ENCODE peak calls at places on chromosomes 11 and 22, in four cellular contexts. F is omental fat pad, J is renal cortical epithelial cell, H is DMS153. I is an unnamed sample.

GRCh38 chr11:69343401-69344321 is 49.7 kb downstream of the MYEOV start:
- DNase-seq in F (no peak), J (no peak), H (no peak), I (no peak)

GRCh38 chr11:72010529-72011233 is 12.0 kb downstream of the IL18BP start:
- DNase-seq in F (no peak), J (no peak), H (no peak), I (no peak)

GRCh38 chr11:64878494-64879225 is at the start of gene EHD1:
- DNase-seq in F (peak; percentile 98), J (peak; percentile 84), H (peak; percentile 95), I (peak; percentile 96)

GRCh38 chr11:12725863-12726666 is 51.8 kb downstream of the TEAD1 start:
- DNase-seq in F (no peak), J (peak; percentile 47), H (no peak), I (peak; percentile 29)

GRCh38 chr11:115201121-115201792 is 303.0 kb downstream of the CADM1 start:
- DNase-seq in F (no peak), J (peak; percentile 58), H (no peak), I (peak; percentile 92)

GRCh38 chr11:118434123-118434552 is 2.2 kb upstream of the KMT2A start:
- DNase-seq in F (no peak), J (no peak), H (no peak), I (no peak)

GRCh38 chr11:32307449-32307848 is 127.9 kb downstream of the WT1 start:
- DNase-seq in F (no peak), J (no peak), H (no peak), I (no peak)

GRCh38 chr11:99934008-99934407 is 753.1 kb upstream of the ARHGAP42 start:
- DNase-seq in F (no peak), J (peak; percentile 54), H (no peak), I (peak; percentile 38)

GRCh38 chr22:49979587-49980264 is 19.2 kb downstream of the PIM3 start:
- DNase-seq in F (peak; percentile 20), J (no peak), H (no peak), I (no peak)

GRCh38 chr11:109706940-109707339 is 284.9 kb downstream of the C11orf87 start:
- DNase-seq in F (no peak), J (no peak), H (no peak), I (no peak)

GRCh38 chr11:28858076-28858475 is 749.9 kb downstream of the METTL15 start:
- DNase-seq in F (no peak), J (no peak), H (no peak), I (no peak)

GRCh38 chr22:40042312-40042711 is 47.6 kb downstream of the FAM83F start:
- DNase-seq in F (no peak), J (no peak), H (no peak), I (no peak)

GRCh38 chr22:28000361-28000760 is 81.3 kb upstream of the PITPNB start:
- DNase-seq in F (no peak), J (no peak), H (no peak), I (no peak)

GRCh38 chr11:74611369-74611861 is 19.0 kb downstream of the POLD3 start:
- DNase-seq in F (no peak), J (peak; percentile 79), H (no peak), I (peak; percentile 32)

GRCh38 chr11:26144309-26144690 is 187.6 kb upstream of the ANO3 start:
- DNase-seq in F (no peak), J (no peak), H (no peak), I (no peak)

GRCh38 chr11:19756675-19757475 is 44.2 kb downstream of the NAV2 start:
- DNase-seq in F (no peak), J (peak; percentile 54), H (no peak), I (no peak)

GRCh38 chr11:28107726-28108618 is at the start of the genes KIF18A and METTL15:
- DNase-seq in F (peak; percentile 99), J (peak; percentile 96), H (peak; percentile 99), I (peak; percentile 96)

GRCh38 chr22:28630185-28630580 is 49.5 kb downstream of the TTC28 start:
- DNase-seq in F (no peak), J (no peak), H (no peak), I (no peak)

GRCh38 chr11:66277475-66278391 is at the start of gene CNIH2:
- DNase-seq in F (no peak), J (no peak), H (no peak), I (no peak)

GRCh38 chr11:44143987-44144909 is 48.8 kb downstream of the EXT2 start:
- DNase-seq in F (no peak), J (peak; percentile 69), H (no peak), I (no peak)

GRCh38 chr11:131809203-131809948 is 439.0 kb downstream of the NTM start:
- DNase-seq in F (no peak), J (no peak), H (no peak), I (no peak)

GRCh38 chr11:67644472-67645418 is 5.2 kb upstream of the TBX10 start:
- DNase-seq in F (no peak), J (no peak), H (no peak), I (no peak)

GRCh38 chr22:42863349-42863911 is 6.4 kb upstream of the ARFGAP3 start:
- DNase-seq in F (no peak), J (peak; percentile 91), H (no peak), I (peak; percentile 76)

GRCh38 chr22:46004105-46004866 is 27.3 kb upstream of the WNT7B start:
- DNase-seq in F (no peak), J (no peak), H (no peak), I (no peak)

GRCh38 chr11:82855616-82856015 is 44.6 kb downstream of the PRCP start:
- DNase-seq in F (no peak), J (no peak), H (no peak), I (no peak)

GRCh38 chr11:134583397-134583990 is 171.5 kb upstream of the B3GAT1 start:
- DNase-seq in F (no peak), J (no peak), H (no peak), I (no peak)

GRCh38 chr11:130214861-130215530 is 55.4 kb downstream of the ST14 start:
- DNase-seq in F (no peak), J (no peak), H (no peak), I (no peak)

GRCh38 chr11:86696004-86696403 is 23.6 kb upstream of the ME3 start:
- DNase-seq in F (no peak), J (peak; percentile 99), H (no peak), I (peak; percentile 92)

GRCh38 chr11:64767344-64768299 is 7.8 kb upstream of the PYGM start:
- DNase-seq in F (peak; percentile 91), J (peak; percentile 36), H (no peak), I (peak; percentile 52)

GRCh38 chr11:73991471-73992006 is 8.9 kb upstream of the UCP2 start:
- DNase-seq in F (no peak), J (no peak), H (no peak), I (no peak)

GRCh38 chr22:45696227-45696626 is 24.6 kb downstream of the ATXN10 start:
- DNase-seq in F (no peak), J (no peak), H (no peak), I (no peak)

GRCh38 chr11:44568706-44569473 is 3.4 kb downstream of the CD82 start:
- DNase-seq in F (peak; percentile 62), J (peak; percentile 92), H (no peak), I (peak; percentile 86)

GRCh38 chr11:79062814-79063762 is 377.7 kb downstream of the TENM4 start:
- DNase-seq in F (no peak), J (peak; percentile 40), H (no peak), I (peak; percentile 46)

GRCh38 chr22:48309115-48309705 is 1518.5 kb downstream of the BRD1 start:
- DNase-seq in F (no peak), J (no peak), H (no peak), I (no peak)

GRCh38 chr22:37387793-37388192 is 39.5 kb downstream of the ELFN2 start:
- DNase-seq in F (no peak), J (peak; percentile 9), H (no peak), I (no peak)

GRCh38 chr11:100808904-100809491 is 121.9 kb downstream of the ARHGAP42 start:
- DNase-seq in F (no peak), J (peak; percentile 73), H (no peak), I (peak; percentile 43)

GRCh38 chr11:116534270-116534975 is 238.4 kb downstream of the BUD13 start:
- DNase-seq in F (no peak), J (no peak), H (no peak), I (no peak)

I was measured in kidney glomerular epithelial cell.